ENCODE peak calls at places on chromosomes 12 and 14, in four cellular contexts. R is tibial artery, Q is OCI-LY7, C is brain microvascular endothelial cell. T is an unnamed sample.

GRCh38 chr14:20757963-20758362 is 10.2 kb upstream of the EDDM3B start:
- DNase-seq in Q (peak; percentile 20), R (no peak), C (no peak), T (no peak)

GRCh38 chr14:72165151-72165715 is 233.0 kb downstream of the RGS6 start:
- DNase-seq in C (no peak), R (no peak), Q (no peak), T (no peak)

GRCh38 chr14:91119556-91120311 is 5.9 kb downstream of the DGLUCY start:
- DNase-seq in C (peak; percentile 38), R (no peak), Q (no peak), T (peak; percentile 94)

GRCh38 chr14:104353221-104353920 is 215.0 kb downstream of the KIF26A start:
- DNase-seq in Q (no peak), C (no peak), R (peak; percentile 53), T (no peak)

GRCh38 chr14:31084385-31084784 is 58.2 kb upstream of the STRN3 start:
- DNase-seq in C (no peak), R (no peak), Q (peak; percentile 85), T (no peak)

GRCh38 chr12:60172266-60172665 is 576.4 kb downstream of the SLC16A7 start:
- DNase-seq in C (no peak), R (no peak), Q (no peak), T (peak; percentile 53)

GRCh38 chr12:124031058-124031457 is 58.0 kb downstream of the ZNF664 start:
- DNase-seq in Q (no peak), R (no peak), C (no peak), T (no peak)

GRCh38 chr12:59113831-59114273 is 193.5 kb upstream of the LRIG3 start:
- DNase-seq in R (peak; percentile 83), Q (peak; percentile 69), C (peak; percentile 76), T (peak; percentile 87)

GRCh38 chr12:54984602-54985376 is at the start of gene TESPA1:
- DNase-seq in R (peak; percentile 70), C (no peak), Q (peak; percentile 96), T (peak; percentile 1)

GRCh38 chr14:104149617-104150141 is 11.3 kb downstream of the KIF26A start:
- DNase-seq in R (no peak), C (no peak), Q (no peak), T (peak; percentile 12)

GRCh38 chr14:58426819-58427288 is 477 bp downstream of the TIMM9 start:
- DNase-seq in Q (peak; percentile 77), R (peak; percentile 74), C (peak; percentile 47), T (peak; percentile 80)

GRCh38 chr12:106586803-106587684 is 4.2 kb downstream of the RFX4 start:
- DNase-seq in Q (no peak), C (no peak), R (no peak), T (no peak)

GRCh38 chr14:104953097-104953496 is 25.1 kb downstream of the AHNAK2 start:
- DNase-seq in C (no peak), Q (no peak), R (peak; percentile 51), T (no peak)

GRCh38 chr12:46071769-46072624 is 81.6 kb upstream of the SCAF11 start:
- DNase-seq in Q (peak; percentile 84), R (peak; percentile 72), C (peak; percentile 72), T (peak; percentile 74)

GRCh38 chr14:76034566-76034965 is 49.0 kb downstream of the IFT43 start:
- DNase-seq in Q (no peak), R (no peak), C (no peak), T (no peak)

GRCh38 chr12:122661246-122661645 is 41.9 kb downstream of the HCAR2 start:
- DNase-seq in C (no peak), Q (no peak), R (no peak), T (no peak)

GRCh38 chr12:130770413-130771028 is 54.4 kb upstream of the RIMBP2 start:
- DNase-seq in R (no peak), Q (no peak), C (no peak), T (no peak)

GRCh38 chr12:2322554-2323120 is 269.9 kb downstream of the CACNA1C start:
- DNase-seq in R (no peak), C (no peak), Q (no peak), T (no peak)

GRCh38 chr14:44971459-44971858 is 9.5 kb downstream of the TOGARAM1 start:
- DNase-seq in Q (no peak), R (no peak), C (no peak), T (no peak)

GRCh38 chr14:29056167-29056566 is 289.6 kb downstream of the FOXG1 start:
- DNase-seq in Q (no peak), R (no peak), C (no peak), T (no peak)

GRCh38 chr14:51738754-51739153 is 87.0 kb downstream of the FRMD6 start:
- DNase-seq in C (no peak), Q (no peak), R (no peak), T (no peak)

GRCh38 chr14:96362071-96362964 is 823 bp downstream of the ATG2B start:
- DNase-seq in Q (peak; percentile 75), R (peak; percentile 72), C (peak; percentile 12), T (peak; percentile 42)

GRCh38 chr14:66405158-66405557 is 81.0 kb upstream of the CCDC196 start:
- DNase-seq in Q (no peak), R (no peak), C (peak; percentile 80), T (peak; percentile 43)

DNA sequence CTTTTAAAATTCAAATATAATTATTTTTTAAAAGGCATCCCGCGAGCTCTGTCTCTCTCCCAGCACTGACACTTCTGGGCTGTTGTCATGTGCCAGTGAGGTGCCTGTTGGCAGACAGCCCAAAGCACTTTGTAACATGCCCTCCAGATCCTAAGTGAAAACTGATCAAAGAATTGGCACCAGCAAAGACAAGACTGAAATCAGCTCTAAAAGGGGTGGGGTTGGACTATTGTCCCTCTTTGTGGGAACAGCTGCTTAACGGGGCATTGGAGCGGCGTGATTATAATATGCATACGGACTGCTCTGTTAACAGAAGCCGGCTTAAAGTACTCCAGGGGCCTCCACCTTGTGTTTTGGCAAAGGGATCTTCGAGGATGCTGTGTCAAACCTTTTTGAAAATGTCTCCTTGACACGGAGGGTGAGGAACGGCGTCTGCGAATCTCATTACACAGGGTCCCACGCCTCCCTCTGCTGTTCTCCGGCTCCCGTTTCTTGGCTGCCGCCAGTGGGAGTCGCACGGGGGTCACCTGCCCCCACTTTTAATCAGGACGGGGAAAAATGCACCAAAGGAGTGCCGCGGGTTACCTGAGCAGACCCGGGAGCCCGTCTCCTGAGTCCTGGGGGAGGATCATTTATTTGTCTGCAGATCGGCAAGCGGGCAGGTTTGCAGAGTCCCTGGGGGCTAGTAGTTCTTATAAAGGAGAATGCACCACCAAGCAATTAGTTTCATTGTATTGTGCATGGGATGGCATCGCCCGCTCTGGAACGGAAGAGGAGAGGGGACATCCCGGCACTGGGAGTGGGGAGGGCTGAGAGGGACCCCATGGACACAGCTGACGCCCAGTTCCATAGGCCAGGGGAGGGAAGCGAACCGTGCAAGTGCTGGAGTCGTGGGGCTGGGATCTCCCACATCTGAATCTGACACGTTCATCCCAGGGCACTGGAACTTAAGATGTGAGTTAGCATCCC is 44.3 kb downstream of the SPRING1 start:
- DNase-seq in Q (no peak), C (no peak), R (no peak), T (no peak)
- H3K4me3 ChIP-seq in Q (no peak overlapping the region), C (peak overlapping the region; percentile 5), R (no peak overlapping the region), T (no peak overlapping the region)

GRCh38 chr12:109523504-109523903 is 46.1 kb downstream of the UBE3B start:
- DNase-seq in Q (no peak), R (no peak), C (no peak), T (no peak)
- TF ChIP-seq CTCF in Q (no peak), R (no peak), C (no peak), T (no peak)

GRCh38 chr14:93956082-93956481 is 20.3 kb downstream of the ASB2 start:
- DNase-seq in C (no peak), Q (no peak), R (no peak), T (no peak)

GRCh38 chr14:93953739-93954515 is 22.4 kb downstream of the ASB2 start:
- DNase-seq in R (no peak), C (no peak), Q (no peak), T (no peak)

GRCh38 chr14:93954900-93955891 is 21.2 kb downstream of the ASB2 start:
- DNase-seq in C (no peak), Q (peak; percentile 79), R (no peak), T (no peak)

GRCh38 chr14:93953263-93953662 is 23.1 kb downstream of the ASB2 start:
- DNase-seq in Q (peak; percentile 49), C (no peak), R (no peak), T (no peak)

DNA sequence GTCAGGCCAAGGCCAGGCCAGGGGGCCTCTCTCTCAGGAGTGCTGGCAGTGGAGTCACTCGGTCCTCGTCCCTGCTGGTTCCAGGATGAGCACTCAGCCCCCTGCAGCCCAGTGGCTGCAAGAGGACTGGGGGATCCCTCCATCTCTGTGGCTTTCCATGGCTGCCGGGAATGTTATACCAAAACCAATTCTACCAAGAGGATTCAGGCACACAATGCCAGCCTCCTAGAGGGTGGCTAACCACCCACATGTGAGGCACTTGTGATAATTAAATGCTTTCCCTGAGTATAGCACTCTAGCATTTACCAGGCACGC is 21.9 kb downstream of the ASB2 start:
- DNase-seq in R (no peak), C (no peak), Q (no peak), T (no peak)
- H3K4me3 ChIP-seq in R (no peak overlapping the region), C (no peak overlapping the region), Q (peak overlapping the region; percentile 67), T (no peak overlapping the region)

GRCh38 chr14:55578511-55578910 is 1.5 kb upstream of the KTN1 start:
- DNase-seq in R (no peak), Q (no peak), C (no peak), T (no peak)
- TF ChIP-seq CTCF in R (no peak), Q (no peak), C (no peak), T (no peak)

GRCh38 chr14:74611672-74612345 is at the start of gene LTBP2:
- DNase-seq in C (no peak), R (peak; percentile 72), Q (no peak), T (no peak)

GRCh38 chr14:74613211-74613914 is 1.3 kb upstream of the LTBP2 start:
- DNase-seq in R (peak; percentile 59), C (no peak), Q (no peak), T (no peak)

GRCh38 chr14:74610199-74610865 is 1.7 kb downstream of the LTBP2 start:
- DNase-seq in R (peak; percentile 65), Q (no peak), C (no peak), T (no peak)

GRCh38 chr14:74610866-74611671 is 968 bp downstream of the LTBP2 start:
- DNase-seq in C (peak; percentile 21), Q (no peak), R (peak; percentile 71), T (peak; percentile 52)

DNA sequence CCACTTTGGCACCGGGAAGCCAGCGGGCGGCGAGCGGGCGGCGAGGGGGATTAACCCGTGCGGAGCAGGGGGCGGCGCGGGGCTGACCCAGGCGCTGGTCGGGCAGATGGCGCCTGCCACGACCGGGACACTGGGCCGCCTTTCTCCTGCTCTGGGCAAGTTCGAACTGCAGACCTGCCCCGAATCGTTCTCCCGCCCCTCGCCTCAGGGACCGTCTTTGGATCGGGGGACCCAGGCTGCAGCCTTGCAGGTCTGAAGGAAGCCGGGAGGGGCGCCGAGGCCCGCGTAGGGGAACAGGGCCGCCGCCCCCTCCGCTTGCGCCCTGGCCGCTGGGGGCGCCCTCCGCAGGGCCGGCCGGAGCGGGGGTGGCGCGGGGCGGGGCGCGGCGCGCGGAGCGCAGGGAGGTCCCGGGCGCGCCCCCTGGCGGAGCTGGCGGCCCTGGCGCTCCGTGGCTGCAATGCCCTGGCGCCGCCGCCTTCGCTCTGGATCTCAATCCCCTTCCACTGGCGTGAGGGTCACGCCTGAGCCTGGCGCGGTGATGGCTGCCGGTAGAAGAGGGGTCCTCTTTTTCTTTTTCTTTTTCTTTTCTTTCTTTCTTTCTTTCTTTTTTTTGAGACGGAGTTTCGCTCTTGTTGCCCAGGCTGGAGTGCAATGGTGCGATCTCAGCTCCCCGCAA is 447 bp upstream of the LTBP2 start:
- DNase-seq in Q (peak; percentile 86), C (peak; percentile 55), R (peak; percentile 89), T (peak; percentile 85)
- H3K4me3 ChIP-seq in Q (peak overlapping the region; percentile 68), C (peak overlapping the region; percentile 80), R (peak overlapping the region; percentile 77), T (peak overlapping the region; percentile 85)